ENCODE peak calls at places on chromosome 4, in seven cellular contexts. I is HT1080, V is Right ventricle myocardium superior, U is posterior cingulate gyrus, L is type B pancreatic cell, J is NCI-H1048, Q is NCI-H226. S is an unnamed sample.

GRCh38 chr4:186957952-186958555 is 234.4 kb upstream of the FAT1 start:
- DNase-seq in J (no peak), U (no peak), L (no peak), V (no peak), I (peak), Q (peak), S (no peak)

GRCh38 chr4:16597829-16598228 is 300.6 kb downstream of the LDB2 start:
- DNase-seq in V (no peak), I (peak), L (no peak), J (no peak), Q (no peak), U (no peak), S (no peak)

GRCh38 chr4:183721207-183722081 is 62.4 kb downstream of the TRAPPC11 start:
- DNase-seq in I (no peak), U (no peak), J (no peak), V (peak), L (no peak), Q (no peak), S (no peak)

GRCh38 chr4:188707036-188707435 is 567.8 kb downstream of the TRIML1 start:
- DNase-seq in Q (no peak), U (no peak), I (no peak), V (no peak), J (no peak), L (no peak), S (no peak)

GRCh38 chr4:105627620-105628019 is 75.2 kb downstream of the ARHGEF38 start:
- DNase-seq in I (no peak), J (no peak), U (no peak), L (no peak), V (no peak), Q (no peak), S (no peak)

GRCh38 chr4:67727124-67727850 is 26.3 kb upstream of the UBA6 start:
- DNase-seq in U (no peak), V (no peak), Q (peak), I (peak), L (no peak), J (no peak), S (no peak)

GRCh38 chr4:173256825-173257224 is 77.3 kb downstream of the HMGB2 start:
- DNase-seq in U (no peak), L (no peak), Q (no peak), V (no peak), J (no peak), I (no peak), S (no peak)

GRCh38 chr4:189519189-189519588 is 421.5 kb upstream of the FRG1 start:
- DNase-seq in I (no peak), Q (no peak), J (no peak), V (no peak), U (no peak), L (no peak), S (no peak)

GRCh38 chr4:141896687-141897086 is 260.3 kb downstream of the IL15 start:
- DNase-seq in L (no peak), U (no peak), J (no peak), I (no peak), Q (no peak), V (no peak), S (no peak)

GRCh38 chr4:5143306-5143861 is 92.1 kb downstream of the STK32B start:
- DNase-seq in V (no peak), I (no peak), J (no peak), U (no peak), L (no peak), Q (no peak), S (no peak)

GRCh38 chr4:133190098-133190497 is 41.0 kb downstream of the PCDH10 start:
- DNase-seq in L (no peak), I (no peak), J (no peak), V (no peak), U (no peak), Q (no peak), S (no peak)

GRCh38 chr4:83917572-83917971 is 381.7 kb downstream of the GPAT3 start:
- DNase-seq in J (no peak), Q (no peak), I (peak), U (no peak), V (no peak), L (no peak), S (no peak)

GRCh38 chr4:104571341-104571740 is 76.6 kb upstream of the CXXC4 start:
- DNase-seq in U (no peak), L (no peak), V (no peak), Q (no peak), J (no peak), I (peak), S (no peak)

GRCh38 chr4:13533670-13534343 is 10.5 kb downstream of the NKX3-2 start:
- DNase-seq in J (no peak), I (no peak), U (no peak), L (peak), Q (no peak), V (no peak), S (no peak)

GRCh38 chr4:41692717-41693345 is 55.7 kb downstream of the PHOX2B start:
- DNase-seq in J (no peak), V (peak), L (no peak), Q (no peak), I (peak), U (peak), S (no peak)

GRCh38 chr4:64967286-64967685 is 558.0 kb upstream of the TECRL start:
- DNase-seq in Q (no peak), V (no peak), L (no peak), J (no peak), I (no peak), U (no peak), S (no peak)

GRCh38 chr4:59704621-59705020 is 1495.5 kb upstream of the ADGRL3 start:
- DNase-seq in J (no peak), I (no peak), L (no peak), V (no peak), U (no peak), Q (no peak), S (no peak)

GRCh38 chr4:3668825-3669552 is 97.2 kb upstream of the ADRA2C start:
- DNase-seq in L (no peak), V (no peak), Q (no peak), U (no peak), J (no peak), I (no peak), S (no peak)

GRCh38 chr4:26356067-26356466 is 35.3 kb downstream of the RBPJ start:
- DNase-seq in J (no peak), I (no peak), U (no peak), L (no peak), V (no peak), Q (no peak), S (no peak)

GRCh38 chr4:28287837-28288236 is 1427.2 kb downstream of the STIM2 start:
- DNase-seq in I (peak), J (no peak), V (no peak), Q (peak), L (no peak), U (no peak), S (no peak)

GRCh38 chr4:903066-904046 is 28.8 kb downstream of the GAK start:
- DNase-seq in U (no peak), V (no peak), L (no peak), I (no peak), Q (no peak), J (no peak), S (no peak)

S was measured in mesenteric fat pad.